ENCODE peak calls at places on chromosomes 7 and 10, in five cellular contexts. J, G, F, N and E are unnamed samples.
A peak's percentile ranks its signal among the peaks of the same experiment; 100 is the strongest.

GRCh38 chr10:127485153-127485857 is 63.8 kb upstream of the NPS start:
- DNase-seq in J (no peak), G (no peak), F (peak; percentile 49), N (no peak), E (no peak)

GRCh38 chr7:50226669-50227068 is 77.8 kb upstream of the IKZF1 start:
- DNase-seq in J (no peak), G (no peak), F (no peak), N (no peak), E (no peak)

GRCh38 chr10:117619710-117620405 is 77.3 kb downstream of the EMX2 start:
- DNase-seq in J (no peak), G (no peak), F (no peak), N (no peak), E (no peak)

GRCh38 chr7:157708896-157709295 is 372.1 kb downstream of the DNAJB6 start:
- DNase-seq in J (no peak), G (no peak), F (no peak), N (no peak), E (no peak)

GRCh38 chr10:36172574-36172973 is 530.5 kb upstream of the FZD8 start:
- DNase-seq in J (no peak), G (no peak), F (peak; percentile 13), N (no peak), E (no peak)

GRCh38 chr10:48705407-48705938 is 20.8 kb downstream of the WDFY4 start:
- DNase-seq in J (no peak), G (no peak), F (no peak), N (no peak), E (no peak)

GRCh38 chr10:4902571-4903011 is 60.6 kb upstream of the AKR1C1 start:
- DNase-seq in J (no peak), G (no peak), F (no peak), N (no peak), E (no peak)

GRCh38 chr10:82150123-82150900 is 275.3 kb downstream of the NRG3 start:
- DNase-seq in J (no peak), G (peak; percentile 51), F (peak; percentile 22), N (no peak), E (no peak)

GRCh38 chr7:41538810-41539724 is 163.8 kb downstream of the INHBA start:
- DNase-seq in J (no peak), G (no peak), F (no peak), N (no peak), E (no peak)

GRCh38 chr10:91409069-91409868 is 875 bp upstream of the HECTD2 start:
- DNase-seq in J (peak; percentile 9), G (peak; percentile 73), F (peak; percentile 82), N (peak; percentile 15), E (no peak)

GRCh38 chr7:138773817-138774216 is 24.0 kb upstream of the TMEM213 start:
- DNase-seq in J (no peak), G (no peak), F (no peak), N (no peak), E (no peak)

GRCh38 chr10:110446954-110447608 is 50.6 kb upstream of the DUSP5 start:
- DNase-seq in J (no peak), G (no peak), F (no peak), N (no peak), E (no peak)

GRCh38 chr10:51231754-51232153 is 157.5 kb downstream of the PRKG1 start:
- DNase-seq in J (no peak), G (no peak), F (peak; percentile 27), N (no peak), E (no peak)

GRCh38 chr10:12241810-12242529 is 46.0 kb downstream of the CDC123 start:
- DNase-seq in J (no peak), G (no peak), F (no peak), N (no peak), E (no peak)

GRCh38 chr10:63246361-63246760 is 113.2 kb downstream of the NRBF2 start:
- DNase-seq in J (no peak), G (no peak), F (no peak), N (no peak), E (no peak)

GRCh38 chr7:157575181-157575580 is 238.4 kb downstream of the DNAJB6 start:
- DNase-seq in J (no peak), G (no peak), F (no peak), N (no peak), E (no peak)

GRCh38 chr10:48451969-48452878 is 145.7 kb downstream of the MAPK8 start:
- DNase-seq in J (no peak), G (no peak), F (no peak), N (no peak), E (no peak)

GRCh38 chr10:104076743-104077160 is 8.9 kb downstream of the COL17A1 start:
- DNase-seq in J (no peak), G (peak; percentile 81), F (no peak), N (no peak), E (no peak)

GRCh38 chr7:44867073-44867990 is 18.0 kb downstream of the PURB start:
- DNase-seq in J (no peak), G (peak; percentile 30), F (peak; percentile 84), N (no peak), E (no peak)

GRCh38 chr7:84190016-84190705 is 4.4 kb downstream of the SEMA3A start:
- DNase-seq in J (no peak), G (peak; percentile 80), F (no peak), N (no peak), E (no peak)

GRCh38 chr7:151366872-151367207 is 25.2 kb downstream of the NUB1 start:
- DNase-seq in J (no peak), G (no peak), F (no peak), N (no peak), E (no peak)

GRCh38 chr10:109957092-109957797 is 33.9 kb upstream of the XPNPEP1 start:
- DNase-seq in J (no peak), G (no peak), F (no peak), N (no peak), E (no peak)

GRCh38 chr7:110397927-110398660 is 692.8 kb upstream of the LRRN3 start:
- DNase-seq in J (no peak), G (peak; percentile 16), F (no peak), N (no peak), E (no peak)

GRCh38 chr7:150381785-150382122 is 2.6 kb downstream of the ZNF775 start:
- DNase-seq in J (no peak), G (no peak), F (no peak), N (no peak), E (no peak)

GRCh38 chr7:105268511-105269392 is 120.0 kb downstream of the SRPK2 start:
- DNase-seq in J (no peak), G (peak; percentile 85), F (peak; percentile 41), N (no peak), E (peak; percentile 36)

GRCh38 chr10:84123362-84123761 is 15.9 kb upstream of the GHITM start:
- DNase-seq in J (no peak), G (no peak), F (no peak), N (no peak), E (no peak)

GRCh38 chr10:71396084-71396713 is 521 bp upstream of the CDH23 start:
- DNase-seq in J (no peak), G (no peak), F (no peak), N (no peak), E (peak; percentile 24)